ENCODE peak calls at places on chromosome 22, in five cellular contexts. One of them, this sample, is unnamed.

GRCh38 chr22:30005213-30005857 is 74.9 kb upstream of the HORMAD2 start:
- DNase-seq in Right ventricle myocardium superior: peak; percentile 80
- DNase-seq in HCEC 1CT: peak; percentile 57
- DNase-seq in A549: peak; percentile 27
- DNase-seq in M059J: peak; percentile 66
- DNase-seq in this sample: peak; percentile 80

GRCh38 chr22:39622881-39623367 is 52.4 kb downstream of the CACNA1I start:
- DNase-seq in HCEC 1CT: no peak
- DNase-seq in Right ventricle myocardium superior: peak; percentile 81
- DNase-seq in A549: peak; percentile 18
- DNase-seq in M059J: no peak
- DNase-seq in this sample: peak; percentile 81

GRCh38 chr22:46072981-46073682 is 77.2 kb upstream of the PPARA start:
- DNase-seq in Right ventricle myocardium superior: no peak
- DNase-seq in HCEC 1CT: no peak
- DNase-seq in A549: no peak
- DNase-seq in M059J: no peak
- DNase-seq in this sample: peak; percentile 28

GRCh38 chr22:44901301-44901700 is 108.5 kb downstream of the PHF21B start:
- DNase-seq in M059J: no peak
- DNase-seq in A549: no peak
- DNase-seq in HCEC 1CT: no peak
- DNase-seq in Right ventricle myocardium superior: no peak
- DNase-seq in this sample: no peak

GRCh38 chr22:17774206-17774927 is at the start of gene BID:
- DNase-seq in M059J: peak; percentile 22
- DNase-seq in A549: no peak
- DNase-seq in Right ventricle myocardium superior: peak; percentile 81
- DNase-seq in HCEC 1CT: peak; percentile 4
- DNase-seq in this sample: peak; percentile 75

GRCh38 chr22:43420991-43421665 is 9.3 kb downstream of the MPPED1 start:
- DNase-seq in M059J: no peak
- DNase-seq in HCEC 1CT: no peak
- DNase-seq in Right ventricle myocardium superior: peak; percentile 30
- DNase-seq in A549: no peak
- DNase-seq in this sample: peak; percentile 12

GRCh38 chr22:42434748-42435425 is 2.7 kb upstream of the NFAM1 start:
- DNase-seq in HCEC 1CT: no peak
- DNase-seq in Right ventricle myocardium superior: no peak
- DNase-seq in M059J: no peak
- DNase-seq in A549: no peak
- DNase-seq in this sample: no peak

GRCh38 chr22:35023692-35024363 is 42.1 kb upstream of the ISX start:
- DNase-seq in Right ventricle myocardium superior: peak; percentile 79
- DNase-seq in A549: peak; percentile 27
- DNase-seq in HCEC 1CT: no peak
- DNase-seq in M059J: peak; percentile 10
- DNase-seq in this sample: peak; percentile 82

GRCh38 chr22:36431977-36432376 is 44.2 kb upstream of the MYH9 start:
- DNase-seq in Right ventricle myocardium superior: no peak
- DNase-seq in A549: no peak
- DNase-seq in HCEC 1CT: no peak
- DNase-seq in M059J: no peak
- DNase-seq in this sample: no peak

GRCh38 chr22:40178417-40179409 is 988 bp downstream of the TNRC6B start:
- DNase-seq in M059J: peak; percentile 51
- DNase-seq in Right ventricle myocardium superior: peak; percentile 44
- DNase-seq in HCEC 1CT: peak; percentile 43
- DNase-seq in A549: no peak
- DNase-seq in this sample: peak; percentile 44

GRCh38 chr22:19875531-19876313 is 21.0 kb upstream of the GNB1L start:
- DNase-seq in Right ventricle myocardium superior: peak; percentile 39
- DNase-seq in A549: no peak
- DNase-seq in M059J: no peak
- DNase-seq in HCEC 1CT: no peak
- DNase-seq in this sample: peak; percentile 29

GRCh38 chr22:23784215-23784732 is 2.5 kb upstream of the SMARCB1 start:
- DNase-seq in M059J: peak; percentile 83
- DNase-seq in HCEC 1CT: no peak
- DNase-seq in Right ventricle myocardium superior: no peak
- DNase-seq in A549: no peak
- DNase-seq in this sample: no peak

GRCh38 chr22:17095538-17095937 is 10.7 kb downstream of the IL17RA start:
- DNase-seq in M059J: no peak
- DNase-seq in A549: no peak
- DNase-seq in Right ventricle myocardium superior: no peak
- DNase-seq in HCEC 1CT: peak; percentile 7
- DNase-seq in this sample: no peak

GRCh38 chr22:49412236-49412635 is 415.4 kb downstream of the BRD1 start:
- DNase-seq in Right ventricle myocardium superior: no peak
- DNase-seq in M059J: no peak
- DNase-seq in A549: no peak
- DNase-seq in HCEC 1CT: no peak
- DNase-seq in this sample: no peak

GRCh38 chr22:17063372-17064106 is 21.3 kb upstream of the IL17RA start:
- DNase-seq in Right ventricle myocardium superior: peak; percentile 62
- DNase-seq in A549: no peak
- DNase-seq in HCEC 1CT: no peak
- DNase-seq in M059J: no peak
- DNase-seq in this sample: no peak

GRCh38 chr22:50002791-50003190 is 9.8 kb downstream of the IL17REL start:
- DNase-seq in HCEC 1CT: no peak
- DNase-seq in M059J: no peak
- DNase-seq in Right ventricle myocardium superior: peak; percentile 37
- DNase-seq in A549: no peak
- DNase-seq in this sample: no peak

GRCh38 chr22:20423636-20424511 is 13.8 kb downstream of the SCARF2 start:
- DNase-seq in M059J: no peak
- DNase-seq in Right ventricle myocardium superior: no peak
- DNase-seq in HCEC 1CT: no peak
- DNase-seq in A549: no peak
- DNase-seq in this sample: peak; percentile 40

GRCh38 chr22:30044369-30044768 is 35.9 kb upstream of the HORMAD2 start:
- DNase-seq in A549: no peak
- DNase-seq in Right ventricle myocardium superior: no peak
- DNase-seq in HCEC 1CT: peak; percentile 95
- DNase-seq in M059J: peak; percentile 83
- DNase-seq in this sample: no peak

GRCh38 chr22:44243761-44244160 is 63.0 kb downstream of the PARVG start:
- DNase-seq in A549: no peak
- DNase-seq in M059J: no peak
- DNase-seq in Right ventricle myocardium superior: no peak
- DNase-seq in HCEC 1CT: no peak
- DNase-seq in this sample: no peak

GRCh38 chr22:23068096-23068831 is 2.1 kb upstream of the GNAZ start:
- DNase-seq in HCEC 1CT: no peak
- DNase-seq in A549: no peak
- DNase-seq in Right ventricle myocardium superior: peak; percentile 30
- DNase-seq in M059J: no peak
- DNase-seq in this sample: peak; percentile 27

GRCh38 chr22:37633082-37633692 is 6.3 kb upstream of the SH3BP1 start:
- DNase-seq in A549: no peak
- DNase-seq in M059J: no peak
- DNase-seq in Right ventricle myocardium superior: no peak
- DNase-seq in HCEC 1CT: no peak
- DNase-seq in this sample: no peak

GRCh38 chr22:49349181-49349835 is 478.4 kb downstream of the BRD1 start:
- DNase-seq in M059J: no peak
- DNase-seq in HCEC 1CT: no peak
- DNase-seq in Right ventricle myocardium superior: no peak
- DNase-seq in A549: no peak
- DNase-seq in this sample: no peak

GRCh38 chr22:23534201-23534850 is 45.8 kb downstream of the IGLL1 start:
- DNase-seq in HCEC 1CT: no peak
- DNase-seq in A549: no peak
- DNase-seq in M059J: no peak
- DNase-seq in Right ventricle myocardium superior: no peak
- DNase-seq in this sample: no peak

GRCh38 chr22:39623603-39624500 is 53.3 kb downstream of the CACNA1I start:
- DNase-seq in M059J: no peak
- DNase-seq in Right ventricle myocardium superior: no peak
- DNase-seq in A549: no peak
- DNase-seq in HCEC 1CT: no peak
- DNase-seq in this sample: no peak

GRCh38 chr22:27597703-27598444 is 203.7 kb downstream of the MN1 start:
- DNase-seq in HCEC 1CT: no peak
- DNase-seq in Right ventricle myocardium superior: no peak
- DNase-seq in M059J: peak; percentile 48
- DNase-seq in A549: no peak
- DNase-seq in this sample: no peak